ENCODE peak calls at places on chromosomes 11 and 22, in four cellular contexts. E, B, P and G are unnamed samples.

GRCh38 chr11:21612326-21612725 is 580.6 kb upstream of the ANO5 start:
- DNase-seq in E (no peak), B (no peak), P (no peak), G (no peak)

GRCh38 chr22:42313804-42314581 is 43.5 kb upstream of the TCF20 start:
- DNase-seq in E (peak; percentile 33), B (peak; percentile 85), P (no peak), G (peak; percentile 42)

GRCh38 chr11:7858001-7858400 is 61.3 kb upstream of the OR5P2 start:
- DNase-seq in E (no peak), B (no peak), P (no peak), G (no peak)

GRCh38 chr11:2304156-2305139 is 2.6 kb downstream of the TSPAN32 start:
- DNase-seq in E (peak; percentile 32), B (no peak), P (no peak), G (no peak)

GRCh38 chr11:59615637-59616395 is at the start of gene OSBP:
- DNase-seq in E (peak; percentile 100), B (peak; percentile 99), P (peak; percentile 99), G (peak; percentile 92)

GRCh38 chr11:3221408-3222002 is 2.9 kb upstream of the MRGPRG start:
- DNase-seq in E (no peak), B (no peak), P (no peak), G (no peak)

GRCh38 chr22:19477321-19478085 is 1.5 kb downstream of the UFD1 start:
- DNase-seq in E (no peak), B (no peak), P (no peak), G (no peak)

GRCh38 chr11:75703709-75704237 is 13.9 kb upstream of the MOGAT2 start:
- DNase-seq in E (no peak), B (no peak), P (no peak), G (no peak)

GRCh38 chr11:75574698-75575265 is 12.7 kb downstream of the SERPINH1 start:
- DNase-seq in E (no peak), B (no peak), P (no peak), G (no peak)

GRCh38 chr11:130206141-130206540 is 46.6 kb downstream of the ST14 start:
- DNase-seq in E (no peak), B (no peak), P (no peak), G (no peak)

GRCh38 chr22:50734343-50734771 is 3.6 kb upstream of the ACR start:
- DNase-seq in E (peak; percentile 16), B (no peak), P (no peak), G (no peak)

GRCh38 chr11:73519266-73519665 is 78.6 kb downstream of the FAM168A start:
- DNase-seq in E (no peak), B (no peak), P (no peak), G (no peak)

GRCh38 chr11:62444835-62445234 is 26.0 kb downstream of the SCGB1A1 start:
- DNase-seq in E (no peak), B (no peak), P (no peak), G (no peak)

GRCh38 chr11:128437137-128437536 is 150.2 kb downstream of the ETS1 start:
- DNase-seq in E (no peak), B (no peak), P (no peak), G (no peak)

GRCh38 chr11:115616941-115617340 is 112.7 kb upstream of the CADM1 start:
- DNase-seq in E (peak; percentile 50), B (no peak), P (no peak), G (no peak)

DNA sequence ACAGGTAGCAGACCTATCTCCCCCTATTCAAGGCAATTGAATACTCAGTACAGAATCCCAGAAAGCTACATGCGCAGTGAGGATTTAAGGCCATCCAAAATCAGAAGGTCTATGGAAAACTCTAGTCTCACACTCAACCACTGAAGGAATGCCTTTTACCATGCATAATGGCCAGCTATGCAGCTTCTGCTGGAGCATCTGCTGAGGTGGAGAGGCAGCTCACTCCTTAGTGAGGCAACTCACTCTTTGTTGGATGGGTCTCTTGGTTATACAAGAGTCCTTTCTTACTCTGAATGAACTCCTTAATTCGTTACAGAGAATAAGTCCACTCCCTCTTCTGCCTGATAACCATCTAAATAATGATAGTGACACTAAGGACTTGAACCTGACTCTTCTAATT is 286.4 kb upstream of the CCDC90B start:
- DNase-seq in E (no peak), B (no peak), P (no peak), G (no peak)
- H3K36me3 ChIP-seq in E (no peaks in the 10 kb centered on the region), B (no peaks in the 10 kb centered on the region), P (no peaks in the 10 kb centered on the region), G (no peaks in the 10 kb centered on the region)

GRCh38 chr22:35353318-35353717 is 27.6 kb upstream of the HMOX1 start:
- DNase-seq in E (no peak), B (no peak), P (no peak), G (no peak)

GRCh38 chr22:35349704-35350538 is 31.0 kb upstream of the HMOX1 start:
- DNase-seq in E (peak; percentile 62), B (no peak), P (no peak), G (no peak)

GRCh38 chr22:35350539-35351503 is 30.1 kb upstream of the HMOX1 start:
- DNase-seq in E (peak; percentile 96), B (peak; percentile 92), P (peak; percentile 89), G (peak; percentile 82)

GRCh38 chr22:35354068-35354467 is 26.8 kb upstream of the HMOX1 start:
- DNase-seq in E (no peak), B (no peak), P (no peak), G (no peak)

DNA sequence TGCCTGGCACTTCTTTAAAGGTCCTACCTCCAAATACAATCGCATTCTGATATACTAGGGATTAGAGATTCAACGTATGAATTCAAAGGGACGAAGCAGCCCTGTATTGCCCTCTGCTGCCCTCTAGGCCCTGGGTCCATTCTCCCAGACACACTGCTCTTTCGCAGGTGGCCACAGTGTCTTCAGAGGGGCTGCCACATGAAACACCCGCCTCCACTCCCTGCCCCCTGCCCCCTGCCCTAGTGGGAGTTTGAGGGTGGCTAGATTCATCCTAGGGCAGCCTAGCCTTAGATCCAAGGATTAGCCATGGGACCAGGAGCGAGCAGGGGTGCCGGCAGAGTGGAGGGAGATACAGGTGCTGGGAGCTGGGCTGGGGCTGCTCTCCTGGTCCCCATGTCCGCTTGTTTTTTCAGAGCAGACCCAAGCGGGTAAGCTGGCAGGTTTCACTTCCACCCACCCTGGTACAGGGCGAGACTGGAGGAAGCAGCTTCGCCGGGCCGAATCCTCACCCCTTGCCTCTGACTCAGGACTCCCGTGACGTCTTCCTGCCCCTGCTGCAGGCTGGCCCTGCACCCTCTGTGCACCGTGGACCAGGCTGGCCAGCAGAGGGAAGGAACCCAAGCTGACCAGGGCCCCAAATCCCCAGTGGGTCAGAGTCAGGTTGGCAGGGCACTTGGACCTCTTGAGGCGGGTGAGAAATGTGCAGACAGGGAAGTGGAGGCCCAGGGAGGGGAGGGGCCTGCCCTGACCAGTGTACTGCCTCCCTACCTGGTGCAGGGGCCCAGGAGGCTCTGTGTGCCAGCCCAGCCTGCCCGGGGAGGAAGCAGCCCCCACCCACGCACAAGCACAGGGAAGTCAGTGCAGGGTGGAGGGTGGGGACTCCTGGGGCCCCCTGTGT is 28.4 kb upstream of the HMOX1 start:
- DNase-seq in E (peak; percentile 80), B (peak; percentile 37), P (no peak), G (peak; percentile 40)
- H3K27ac ChIP-seq in E (peak overlapping the region; percentile 86), B (no peak overlapping the region), P (no peak overlapping the region), G (no peak overlapping the region)

GRCh38 chr11:94855666-94856065 is 87.5 kb downstream of the AMOTL1 start:
- DNase-seq in E (no peak), B (no peak), P (no peak), G (no peak)
- H3K36me3 ChIP-seq in E (peaks cover 25% of the 10 kb centered on the region), B (peaks cover 74% of the 10 kb centered on the region), P (no peaks in the 10 kb centered on the region), G (no peaks in the 10 kb centered on the region)

GRCh38 chr11:63667993-63668392 is 3.2 kb downstream of the ATL3 start:
- DNase-seq in E (no peak), B (peak; percentile 51), P (no peak), G (no peak)

GRCh38 chr11:63660972-63661371 is 10.2 kb downstream of the ATL3 start:
- DNase-seq in E (no peak), B (no peak), P (no peak), G (no peak)

GRCh38 chr11:63666874-63667273 is 4.3 kb downstream of the ATL3 start:
- DNase-seq in E (no peak), B (no peak), P (no peak), G (no peak)

GRCh38 chr11:63668396-63668795 is 2.8 kb downstream of the ATL3 start:
- DNase-seq in E (no peak), B (no peak), P (no peak), G (no peak)

GRCh38 chr11:63663809-63664208 is 7.4 kb downstream of the ATL3 start:
- DNase-seq in E (no peak), B (peak; percentile 40), P (no peak), G (no peak)
- H3K27ac ChIP-seq in E (no peak overlapping the region), B (peak overlapping the region; percentile 10), P (no peak overlapping the region), G (no peak overlapping the region)

GRCh38 chr11:889686-890475 is 20.7 kb downstream of the CHID1 start:
- DNase-seq in E (no peak), B (no peak), P (no peak), G (no peak)

GRCh38 chr11:886568-886967 is 24.0 kb downstream of the CHID1 start:
- DNase-seq in E (no peak), B (no peak), P (no peak), G (no peak)

GRCh38 chr11:889261-889660 is 21.3 kb downstream of the CHID1 start:
- DNase-seq in E (no peak), B (no peak), P (no peak), G (no peak)

GRCh38 chr11:887589-887988 is 23.0 kb downstream of the CHID1 start:
- DNase-seq in E (no peak), B (no peak), P (no peak), G (no peak)

GRCh38 chr11:888290-889212 is 22.1 kb downstream of the CHID1 start:
- DNase-seq in E (no peak), B (no peak), P (no peak), G (no peak)
- H3K36me3 ChIP-seq in E (no peaks in the 10 kb centered on the region), B (no peaks in the 10 kb centered on the region), P (no peaks in the 10 kb centered on the region), G (no peaks in the 10 kb centered on the region)

DNA sequence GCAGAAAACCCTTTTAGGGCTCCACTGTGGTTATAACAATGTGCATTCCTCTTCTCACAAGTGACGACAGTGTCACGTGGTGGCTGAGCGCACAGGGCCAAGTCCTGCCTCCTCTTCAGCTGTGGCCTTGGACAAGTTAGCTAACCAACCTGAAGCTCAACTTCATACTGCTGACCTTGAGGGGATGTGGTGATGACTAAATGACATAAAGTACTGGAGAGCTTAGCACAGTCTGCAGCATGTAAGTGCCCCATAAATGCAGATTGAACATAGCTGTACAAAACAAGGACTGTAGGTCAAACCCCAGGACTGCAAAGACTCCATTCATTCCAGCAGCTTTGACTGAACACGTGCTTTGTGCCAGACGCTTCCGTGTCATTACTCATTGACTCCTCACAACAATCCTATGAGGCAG is 20.1 kb upstream of the MRGPRX2 start:
- DNase-seq in E (peak; percentile 73), B (peak; percentile 82), P (no peak), G (no peak)
- H3K27ac ChIP-seq in E (peak overlapping the region; percentile 75), B (peak overlapping the region; percentile 100), P (no peak overlapping the region), G (no peak overlapping the region)

GRCh38 chr11:11937957-11938356 is 70.5 kb downstream of the DKK3 start:
- DNase-seq in E (no peak), B (no peak), P (no peak), G (no peak)
- H3K36me3 ChIP-seq in E (peaks cover 58% of the 10 kb centered on the region), B (peaks cover 5% of the 10 kb centered on the region), P (peaks cover 40% of the 10 kb centered on the region), G (peaks cover 50% of the 10 kb centered on the region)

DNA sequence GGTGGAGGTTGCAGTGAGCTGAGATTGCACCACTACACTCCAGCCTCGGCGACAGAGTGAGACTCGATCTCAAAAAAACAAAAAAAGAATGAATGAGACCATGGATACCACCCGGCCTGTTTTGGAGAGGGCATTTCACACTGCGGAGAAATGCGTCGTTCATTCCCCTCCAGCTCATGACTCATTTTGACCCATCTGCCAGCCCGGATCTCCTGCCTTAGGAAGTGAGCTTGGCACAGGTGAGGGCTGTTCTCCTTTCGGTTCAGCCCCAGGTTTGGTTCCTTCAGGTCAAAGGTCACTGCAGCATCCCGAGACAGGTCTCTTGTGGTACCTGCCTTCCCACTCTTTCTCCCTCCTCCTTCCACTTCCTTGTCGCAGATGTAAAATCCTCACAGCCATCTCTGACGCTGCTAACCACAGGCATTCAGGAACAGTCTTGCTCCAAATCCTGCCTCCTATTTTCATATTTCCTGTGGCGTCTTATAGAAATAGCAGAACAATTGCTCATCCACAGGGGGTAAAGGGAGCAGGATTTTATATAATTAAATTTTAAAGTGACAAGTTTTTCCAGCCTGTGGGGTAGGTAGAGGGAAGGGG is 517.9 kb downstream of the NTM start:
- DNase-seq in E (no peak), B (no peak), P (no peak), G (no peak)
- H3K27ac ChIP-seq in E (no peak overlapping the region), B (no peak overlapping the region), P (no peak overlapping the region), G (no peak overlapping the region)